ENCODE peak calls at places on chromosomes 5 and 9, in nine cellular contexts. G is GM13976, X is hepatocyte, P is BJ, W is mucosa of descending colon, T is mammary epithelial cell, O is esophagus muscularis mucosa, I is NB4, F is activated B cell treated with CpG ODN at 0.5 μM for 24 hours. S is an unnamed sample.

GRCh38 chr5:115096034-115096769 is 73.5 kb downstream of the TRIM36 start:
- DNase-seq in G (no peak), X (no peak), P (no peak), W (no peak), T (no peak), O (no peak), I (peak; percentile 6), F (no peak), S (no peak)

GRCh38 chr5:56330167-56330566 is 97.0 kb upstream of the ANKRD55 start:
- DNase-seq in G (no peak), X (no peak), P (no peak), W (no peak), T (no peak), O (no peak), I (no peak), F (no peak), S (no peak)

GRCh38 chr5:39164016-39164415 is 55.3 kb downstream of the FYB1 start:
- DNase-seq in G (no peak), X (no peak), P (no peak), W (peak; percentile 52), T (no peak), O (peak; percentile 19), I (peak; percentile 15), F (no peak), S (no peak)

GRCh38 chr5:142747034-142747433 is 23.1 kb upstream of the ARHGAP26 start:
- DNase-seq in G (no peak), X (no peak), P (no peak), W (no peak), T (no peak), O (no peak), I (no peak), F (no peak), S (no peak)

GRCh38 chr9:90970603-90971002 is 169.0 kb downstream of the SYK start:
- DNase-seq in G (no peak), X (no peak), P (no peak), W (no peak), T (peak; percentile 100), O (no peak), I (no peak), F (no peak), S (no peak)

GRCh38 chr5:55985181-55985580 is 9.6 kb downstream of the IL6ST start:
- DNase-seq in G (no peak), X (no peak), P (no peak), W (no peak), T (no peak), O (no peak), I (no peak), F (no peak), S (no peak)

GRCh38 chr9:127142931-127143464 is 20.6 kb upstream of the ANGPTL2 start:
- DNase-seq in G (no peak), X (no peak), P (no peak), W (no peak), T (no peak), O (peak; percentile 14), I (no peak), F (no peak), S (no peak)

GRCh38 chr5:77319140-77319539 is 108.7 kb downstream of the PDE8B start:
- DNase-seq in G (no peak), X (no peak), P (no peak), W (no peak), T (no peak), O (no peak), I (no peak), F (no peak), S (no peak)

GRCh38 chr5:72720205-72720604 is 96.3 kb upstream of the TNPO1 start:
- DNase-seq in G (no peak), X (no peak), P (no peak), W (no peak), T (no peak), O (no peak), I (no peak), F (no peak), S (no peak)

GRCh38 chr5:138469540-138470321 is 4.5 kb downstream of the EGR1 start:
- DNase-seq in G (no peak), X (peak; percentile 81), P (no peak), W (no peak), T (peak; percentile 53), O (no peak), I (no peak), F (no peak), S (no peak)

GRCh38 chr9:133492061-133493021 is 13.4 kb upstream of the SLC2A6 start:
- DNase-seq in G (no peak), X (no peak), P (no peak), W (peak; percentile 46), T (peak; percentile 14), O (no peak), I (no peak), F (no peak), S (no peak)

GRCh38 chr9:1273859-1274258 is 223.7 kb downstream of the DMRT2 start:
- DNase-seq in G (no peak), X (no peak), P (no peak), W (no peak), T (no peak), O (no peak), I (no peak), F (no peak), S (no peak)

GRCh38 chr5:111454198-111454606 is 58.1 kb downstream of the STARD4 start:
- DNase-seq in G (no peak), X (peak; percentile 18), P (peak; percentile 18), W (no peak), T (peak; percentile 39), O (no peak), I (no peak), F (no peak), S (no peak)

GRCh38 chr5:91384671-91385430 is 1.7 kb upstream of the ARRDC3 start:
- DNase-seq in G (peak; percentile 70), X (peak; percentile 90), P (peak; percentile 56), W (no peak), T (peak; percentile 81), O (no peak), I (peak; percentile 90), F (no peak), S (no peak)

GRCh38 chr5:151225071-151225470 is 1.2 kb upstream of the CCDC69 start:
- DNase-seq in G (no peak), X (no peak), P (no peak), W (no peak), T (no peak), O (no peak), I (no peak), F (no peak), S (no peak)

GRCh38 chr5:53871050-53871449 is 310.6 kb downstream of the NDUFS4 start:
- DNase-seq in G (no peak), X (no peak), P (no peak), W (no peak), T (peak; percentile 3), O (no peak), I (no peak), F (no peak), S (no peak)
- TF ChIP-seq CTCF in G (no peak), X (peak; percentile 19), P (no peak), W (no peak), T (no peak), O (no peak), I (no peak), F (no peak), S (no peak)

GRCh38 chr5:58849151-58849550 is 266.3 kb downstream of the RAB3C start:
- DNase-seq in G (no peak), X (no peak), P (no peak), W (no peak), T (no peak), O (no peak), I (no peak), F (no peak), S (no peak)

GRCh38 chr5:58851571-58851970 is 268.7 kb downstream of the RAB3C start:
- DNase-seq in G (no peak), X (no peak), P (no peak), W (no peak), T (no peak), O (no peak), I (no peak), F (no peak), S (no peak)

GRCh38 chr5:58854396-58854795 is 271.5 kb downstream of the RAB3C start:
- DNase-seq in G (no peak), X (no peak), P (no peak), W (no peak), T (no peak), O (no peak), I (peak; percentile 41), F (no peak), S (no peak)

GRCh38 chr5:58847041-58847440 is 264.2 kb downstream of the RAB3C start:
- DNase-seq in G (no peak), X (no peak), P (no peak), W (no peak), T (no peak), O (no peak), I (no peak), F (no peak), S (no peak)

DNA sequence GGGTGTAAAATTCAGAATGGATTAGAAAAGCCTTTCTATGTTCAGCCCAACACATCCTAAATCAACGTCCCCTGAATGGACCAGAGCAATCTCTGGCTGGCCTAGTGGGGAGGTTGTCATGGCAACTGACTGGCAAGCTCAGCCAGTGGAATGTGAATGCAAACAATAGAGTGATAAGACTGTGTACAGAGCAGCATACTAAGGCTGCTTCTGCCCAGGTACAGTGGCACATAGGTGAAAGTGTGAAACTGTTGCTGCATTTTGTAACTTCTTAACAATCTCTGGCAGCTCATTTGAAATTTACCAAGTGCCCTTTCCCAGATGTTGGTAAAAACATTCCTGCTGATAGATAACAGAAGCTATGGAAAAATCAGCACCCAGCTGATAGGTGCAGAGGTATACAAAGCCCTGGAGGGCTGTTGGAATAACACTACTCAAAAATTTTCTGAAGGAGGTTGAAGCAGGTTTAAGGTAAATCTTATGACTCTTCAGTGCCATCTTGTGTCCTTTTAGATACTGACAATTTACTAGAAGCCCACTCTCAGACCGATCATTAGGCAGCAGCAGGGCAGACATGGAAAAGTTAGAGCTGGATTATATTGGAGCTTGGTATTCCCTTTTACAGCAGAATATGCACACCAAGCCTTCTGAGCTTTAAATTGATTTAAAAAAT is 267.3 kb downstream of the RAB3C start:
- DNase-seq in G (peak; percentile 25), X (peak; percentile 84), P (no peak), W (no peak), T (peak; percentile 9), O (no peak), I (peak; percentile 59), F (no peak), S (no peak)
- TF ChIP-seq CTCF in G (peak; percentile 32), X (peak; percentile 66), P (peak; percentile 41), W (no peak), T (peak; percentile 24), O (no peak), I (peak; percentile 39), F (peak; percentile 76), S (peak; percentile 62)

DNA sequence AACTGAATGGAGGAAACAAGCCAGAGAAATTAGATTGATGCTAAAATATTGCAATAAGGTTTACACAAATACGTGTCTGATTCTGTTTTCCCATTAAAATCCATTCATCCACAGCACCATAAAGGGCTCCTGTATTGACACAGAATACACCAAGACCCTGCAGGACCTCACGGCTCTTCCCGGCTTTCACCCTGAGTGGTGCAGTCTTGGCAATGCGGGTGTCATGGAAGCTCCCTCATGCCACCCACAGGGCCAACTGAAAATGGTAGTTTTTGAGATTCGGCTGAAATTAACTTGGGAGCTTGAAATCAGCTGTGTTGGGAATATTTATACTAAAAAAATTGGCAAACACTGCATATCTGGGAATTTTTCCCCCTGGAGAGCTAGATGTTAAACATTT is 17.3 kb upstream of the EXOC3 start:
- DNase-seq in G (no peak), X (no peak), P (no peak), W (no peak), T (no peak), O (no peak), I (peak; percentile 48), F (no peak), S (no peak)
- TF ChIP-seq CTCF in G (no peak), X (peak; percentile 27), P (no peak), W (no peak), T (no peak), O (no peak), I (peak; percentile 34), F (no peak), S (no peak)

GRCh38 chr9:36100532-36100931 is 36.0 kb upstream of the GLIPR2 start:
- DNase-seq in G (no peak), X (no peak), P (no peak), W (no peak), T (no peak), O (no peak), I (no peak), F (no peak), S (no peak)
- TF ChIP-seq CTCF in G (no peak), X (no peak), P (peak; percentile 35), W (no peak), T (no peak), O (no peak), I (no peak), F (no peak), S (no peak)